ENCODE peak calls at places on chromosomes 4 and X, in five cellular contexts. Y, L, I, D and O are unnamed samples.
A peak's percentile ranks its signal among the peaks of the same experiment; 100 is the strongest.

GRCh38 chr4:15376594-15376993 is 51.2 kb upstream of the C1QTNF7 start:
- DNase-seq in Y (peak; percentile 13), I (no peak), L (no peak), D (peak; percentile 10), O (no peak)

GRCh38 chrX:136162827-136163427 is 15.6 kb downstream of the FHL1 start:
- DNase-seq in D (no peak), I (peak; percentile 64), L (peak; percentile 23), Y (peak; percentile 13), O (no peak)

GRCh38 chr4:26803462-26803861 is 57.2 kb upstream of the STIM2 start:
- DNase-seq in D (no peak), Y (no peak), I (no peak), L (no peak), O (no peak)

GRCh38 chrX:32877592-32877991 is 333.8 kb downstream of the DMD start:
- DNase-seq in I (no peak), D (no peak), Y (no peak), L (no peak), O (no peak)

GRCh38 chrX:24759786-24760185 is 66.1 kb downstream of the POLA1 start:
- DNase-seq in I (no peak), L (no peak), Y (no peak), D (no peak), O (no peak)

GRCh38 chrX:145832796-145833195 is 15.2 kb downstream of the SLITRK2 start:
- DNase-seq in Y (no peak), D (no peak), L (no peak), I (no peak), O (no peak)

GRCh38 chr4:124262211-124263179 is 450.0 kb downstream of the ANKRD50 start:
- DNase-seq in Y (peak; percentile 53), I (peak; percentile 77), L (peak; percentile 79), D (peak; percentile 19), O (peak; percentile 11)

GRCh38 chr4:85427123-85427522 is 47.8 kb upstream of the ARHGAP24 start:
- DNase-seq in D (no peak), L (no peak), I (no peak), Y (no peak), O (no peak)

GRCh38 chr4:93852680-93853079 is 24.1 kb downstream of the ATOH1 start:
- DNase-seq in I (no peak), D (no peak), Y (no peak), L (no peak), O (no peak)

GRCh38 chr4:112817933-112818921 is 181.3 kb downstream of the LARP7 start:
- DNase-seq in D (peak; percentile 78), Y (peak; percentile 7), L (peak; percentile 68), I (peak; percentile 9), O (peak; percentile 55)

GRCh38 chrX:153500676-153501280 is 6.0 kb downstream of the BGN start:
- DNase-seq in L (no peak), I (no peak), Y (no peak), D (no peak), O (no peak)

GRCh38 chr4:55173580-55173979 is 48.2 kb upstream of the KDR start:
- DNase-seq in Y (no peak), L (no peak), I (no peak), D (no peak), O (no peak)

GRCh38 chr4:109729563-109730293 is at the start of gene PLA2G12A:
- DNase-seq in L (peak; percentile 87), Y (peak; percentile 68), I (peak; percentile 80), D (peak; percentile 72), O (peak; percentile 16)

GRCh38 chrX:134377537-134377936 is 82.4 kb upstream of the HPRT1 start:
- DNase-seq in I (peak; percentile 67), D (no peak), Y (peak; percentile 48), L (no peak), O (no peak)

GRCh38 chr4:181261279-181261678 is 981.9 kb upstream of the TENM3 start:
- DNase-seq in D (no peak), Y (no peak), L (no peak), I (no peak), O (no peak)

DNA sequence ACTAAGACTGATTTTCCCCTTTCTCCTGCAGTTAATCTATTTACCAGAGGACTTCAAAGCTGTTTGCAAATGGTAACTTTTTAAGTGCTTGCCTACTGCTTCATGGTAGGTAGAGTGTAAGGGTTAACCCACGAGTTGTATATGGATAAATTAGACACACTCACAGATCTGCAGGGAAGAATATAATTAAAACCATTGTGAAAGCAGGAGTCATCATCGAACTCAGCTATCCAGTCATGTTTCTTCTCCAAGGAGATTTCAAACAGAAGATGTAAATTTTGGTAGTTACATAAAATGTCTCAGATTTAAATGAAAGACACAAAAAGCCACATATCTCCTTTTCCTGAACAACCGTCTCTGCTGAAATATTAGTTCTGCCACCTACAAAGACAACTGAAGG is 549 bp upstream of the XG start:
- DNase-seq in L (no peak), I (no peak), Y (no peak), D (no peak), O (no peak)
- TF ChIP-seq SP1 in L (no peak), I (no peak), Y (no peak), D (no peak), O (no peak)

DNA sequence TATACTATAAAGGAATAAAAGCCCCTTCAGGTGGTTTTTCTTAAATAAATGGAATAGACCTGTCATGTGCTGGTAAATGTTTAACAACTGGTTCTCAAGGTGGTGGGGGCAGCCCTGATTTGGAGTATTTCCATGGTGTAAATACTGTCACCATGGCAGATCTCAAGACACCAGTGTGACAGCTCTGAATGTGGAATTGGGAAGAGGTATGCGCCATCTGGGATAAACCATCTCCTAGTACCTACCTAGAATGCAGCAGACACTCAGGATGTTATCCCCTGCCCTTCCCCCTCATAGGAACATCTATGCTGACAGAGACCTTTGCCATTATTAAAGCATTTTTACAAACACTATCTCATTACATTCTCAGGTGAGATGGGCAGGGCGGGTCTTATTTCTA is 26.4 kb upstream of the TMSB4X start:
- DNase-seq in Y (no peak), D (no peak), L (no peak), I (no peak), O (no peak)
- H3K4me1 ChIP-seq in Y (peaks cover 55% of the 10 kb centered on the region), D (peaks cover 6% of the 10 kb centered on the region), L (peaks cover 9% of the 10 kb centered on the region), I (peaks cover 55% of the 10 kb centered on the region), O (peaks cover 41% of the 10 kb centered on the region)

DNA sequence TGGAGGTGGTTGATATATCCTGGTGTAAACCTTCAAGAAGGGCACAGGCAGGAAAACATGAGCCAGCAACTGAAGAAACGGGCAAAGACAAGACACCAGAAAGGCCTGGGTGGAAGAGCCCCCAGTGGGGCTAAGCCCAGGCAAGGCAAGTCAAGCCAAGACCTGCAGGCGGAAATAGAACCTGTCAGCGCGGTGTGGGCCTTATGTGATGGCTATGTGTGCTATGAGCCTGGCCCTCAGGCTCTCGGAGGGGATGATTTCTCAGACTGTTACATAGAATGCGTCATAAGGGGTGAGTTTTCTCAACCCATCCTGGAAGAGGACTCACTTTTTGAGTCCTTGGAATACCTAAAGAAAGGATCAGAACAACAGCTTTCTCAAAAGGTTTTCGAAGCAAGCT is 7.2 kb downstream of the ZFP42 start:
- DNase-seq in D (no peak), L (no peak), I (no peak), Y (no peak), O (no peak)
- TF ChIP-seq SP1 in D (no peak), L (no peak), I (no peak), Y (no peak), O (no peak)

GRCh38 chr4:3301450-3302163 is 8.8 kb downstream of the RGS12 start:
- DNase-seq in L (no peak), Y (no peak), D (no peak), I (no peak), O (no peak)

GRCh38 chr4:3303840-3304715 is 11.3 kb downstream of the RGS12 start:
- DNase-seq in L (no peak), D (no peak), I (no peak), Y (no peak), O (no peak)

GRCh38 chr4:3303445-3303824 is 10.6 kb downstream of the RGS12 start:
- DNase-seq in D (no peak), I (no peak), L (no peak), Y (no peak), O (no peak)

GRCh38 chr4:3302786-3303444 is 10.1 kb downstream of the RGS12 start:
- DNase-seq in Y (no peak), L (no peak), I (no peak), D (no peak), O (no peak)

DNA sequence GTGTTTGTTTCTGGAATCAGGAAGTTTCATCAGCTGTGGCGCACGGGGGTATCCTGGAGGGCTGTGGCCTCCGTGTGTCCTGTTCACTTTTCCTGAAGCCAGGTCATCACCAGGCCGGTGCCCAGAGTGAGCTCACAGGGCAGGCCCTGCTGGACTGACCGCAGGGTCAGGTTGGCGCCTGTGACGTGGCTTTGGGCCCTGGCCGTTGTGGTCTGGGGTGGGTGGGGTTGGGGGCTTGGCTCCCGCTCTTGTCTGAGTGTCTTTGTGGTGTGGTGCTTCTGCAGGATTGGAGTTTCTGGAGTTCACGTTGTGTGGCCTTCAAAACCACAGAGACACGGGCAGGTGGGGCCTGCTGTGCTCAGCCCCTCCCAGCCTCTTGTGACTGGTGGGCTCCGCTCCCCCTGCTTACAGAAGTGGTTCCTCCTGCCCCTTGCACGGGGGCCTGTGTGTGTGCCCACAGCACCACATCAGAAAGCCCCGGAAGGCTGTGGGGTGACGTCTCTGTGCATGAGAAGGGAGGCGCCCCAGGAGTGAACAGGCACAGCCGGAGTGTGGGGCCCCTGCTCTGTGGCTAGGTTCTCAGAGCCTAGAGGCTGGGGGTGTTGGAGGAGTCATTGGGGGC is 9.5 kb downstream of the RGS12 start:
- DNase-seq in Y (no peak), D (no peak), L (no peak), I (no peak), O (peak; percentile 21)
- H3K4me1 ChIP-seq in Y (peaks cover 39% of the 10 kb centered on the region), D (peaks cover 18% of the 10 kb centered on the region), L (no peaks in the 10 kb centered on the region), I (peaks cover 10% of the 10 kb centered on the region), O (peaks cover 16% of the 10 kb centered on the region)

DNA sequence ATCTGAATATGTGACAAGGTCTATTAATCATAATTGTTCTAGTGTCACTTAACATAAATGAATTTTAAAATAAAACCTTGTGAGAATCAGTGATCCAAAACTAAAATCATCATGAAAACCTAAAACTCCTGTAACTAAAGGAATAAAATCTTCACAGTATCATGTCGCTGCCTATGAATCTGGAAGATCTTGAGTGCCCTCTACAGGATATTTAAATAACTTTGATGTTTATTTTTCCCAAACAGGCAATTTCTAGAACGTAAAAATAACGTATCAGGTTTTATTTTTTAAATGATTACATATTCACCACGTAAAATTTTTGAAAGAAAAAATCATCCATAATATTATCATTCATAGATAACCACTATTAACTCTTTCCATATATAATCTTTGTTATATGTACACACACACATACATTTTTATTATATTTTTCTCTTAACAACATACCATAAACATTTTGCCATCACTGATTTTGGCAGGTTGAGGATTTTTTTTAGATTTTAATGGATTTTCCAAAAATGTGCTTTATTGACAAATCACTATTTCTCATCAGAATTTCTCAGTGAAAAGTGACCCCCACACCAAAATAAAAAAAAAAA is 79.6 kb downstream of the COMMD8 start:
- DNase-seq in I (peak; percentile 33), L (peak; percentile 10), D (no peak), Y (peak; percentile 7), O (no peak)
- TF ChIP-seq SP1 in I (no peak), L (no peak), D (no peak), Y (no peak), O (no peak)

GRCh38 chr4:42488114-42488513 is 90.8 kb downstream of the SHISA3 start:
- DNase-seq in D (no peak), I (no peak), L (no peak), Y (no peak), O (peak; percentile 70)
- H3K4me1 ChIP-seq in D (peaks cover 19% of the 10 kb centered on the region), I (no peaks in the 10 kb centered on the region), L (no peaks in the 10 kb centered on the region), Y (peaks cover 6% of the 10 kb centered on the region), O (peaks cover 32% of the 10 kb centered on the region)

DNA sequence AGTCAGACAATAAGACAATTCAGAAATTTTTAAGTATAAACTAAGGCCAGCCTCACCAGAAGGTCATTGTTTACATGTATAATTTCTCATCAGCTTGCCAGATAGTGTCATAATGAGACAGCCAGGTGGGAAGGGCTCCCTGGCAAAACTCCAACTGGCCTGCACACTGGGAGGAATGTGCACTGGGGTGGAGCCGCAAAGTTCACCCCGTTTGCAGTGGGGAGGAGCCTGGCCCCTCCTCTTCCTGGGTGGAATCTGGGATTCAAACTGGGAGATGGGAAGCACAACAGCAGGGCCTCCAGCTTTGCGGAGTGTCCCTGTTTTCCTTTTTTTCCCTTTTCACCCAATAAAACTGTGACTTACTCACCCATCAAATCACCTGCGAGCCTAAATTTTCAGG is 329.9 kb downstream of the SMARCA1 start:
- DNase-seq in Y (peak; percentile 21), L (no peak), D (no peak), I (no peak), O (no peak)
- TF ChIP-seq SP1 in Y (no peak), L (no peak), D (no peak), I (no peak), O (no peak)